ENCODE peak calls at places on chromosome X, in ten cellular contexts. V, O, F, H, R, Z, C, J, P and T are unnamed samples.

GRCh38 chrX:20547649-20548051 is 280.9 kb upstream of the RPS6KA3 start:
- DNase-seq in V (no peak), F (peak; percentile 3), P (no peak), J (no peak), Z (peak; percentile 57), O (no peak), H (peak; percentile 73), C (no peak), R (no peak), T (no peak)

GRCh38 chrX:119790977-119791436 is 423 bp downstream of the RPL39 start:
- DNase-seq in V (peak; percentile 53), P (no peak), Z (peak; percentile 47), R (peak; percentile 48), H (no peak), J (peak; percentile 25), O (peak; percentile 9), C (peak; percentile 12), F (peak; percentile 58), T (peak; percentile 66)

GRCh38 chrX:26347171-26347570 is 131.2 kb downstream of the MAGEB5 start:
- DNase-seq in P (no peak), O (no peak), J (no peak), H (no peak), F (no peak), R (no peak), Z (no peak), V (no peak), C (no peak), T (no peak)

GRCh38 chrX:46204721-46205422 is 340.3 kb downstream of the ZNF674 start:
- DNase-seq in V (no peak), Z (no peak), R (no peak), H (no peak), O (no peak), J (no peak), F (peak; percentile 30), C (no peak), P (no peak), T (no peak)

GRCh38 chrX:84415155-84415554 is 87.1 kb downstream of the HDX start:
- DNase-seq in H (no peak), J (no peak), O (no peak), R (no peak), P (no peak), Z (no peak), V (peak; percentile 2), C (no peak), F (no peak), T (no peak)

GRCh38 chrX:154799554-154800348 is 5.5 kb downstream of the MPP1 start:
- DNase-seq in C (no peak), F (no peak), O (no peak), J (no peak), V (no peak), H (no peak), R (no peak), P (no peak), Z (peak; percentile 61), T (peak; percentile 86)

GRCh38 chrX:1391370-1391706 is 575 bp downstream of the SLC25A6 start:
- DNase-seq in C (no peak), V (no peak), H (no peak), O (no peak), R (no peak), P (peak; percentile 93), J (no peak), Z (no peak), F (no peak), T (no peak)

GRCh38 chrX:9829308-9830267 is 43.4 kb downstream of the SHROOM2 start:
- DNase-seq in J (peak; percentile 20), R (no peak), Z (peak; percentile 77), H (no peak), P (no peak), C (no peak), V (no peak), O (no peak), F (peak; percentile 81), T (no peak)

GRCh38 chrX:116009871-116010710 is 160.5 kb upstream of the AGTR2 start:
- DNase-seq in H (peak; percentile 54), Z (no peak), V (peak; percentile 12), P (no peak), J (no peak), R (no peak), C (peak; percentile 0), F (peak; percentile 67), O (no peak), T (no peak)

GRCh38 chrX:96102997-96103396 is 581.6 kb upstream of the DIAPH2 start:
- DNase-seq in P (peak; percentile 21), C (no peak), Z (no peak), H (no peak), O (peak; percentile 57), V (no peak), F (no peak), R (no peak), J (no peak), T (peak; percentile 0)

GRCh38 chrX:64190136-64190740 is 15.3 kb downstream of the AMER1 start:
- DNase-seq in R (no peak), J (no peak), P (no peak), O (no peak), H (no peak), V (no peak), F (no peak), Z (no peak), C (no peak), T (no peak)

GRCh38 chrX:78555401-78555980 is 103.6 kb downstream of the RTL3 start:
- DNase-seq in C (no peak), O (no peak), J (no peak), F (peak; percentile 5), P (no peak), Z (peak; percentile 9), V (no peak), H (no peak), R (no peak), T (peak; percentile 10)

GRCh38 chrX:84320606-84321005 is 132.6 kb upstream of the RPS6KA6 start:
- DNase-seq in V (no peak), F (no peak), O (peak; percentile 24), R (no peak), J (no peak), H (no peak), C (no peak), Z (no peak), P (no peak), T (no peak)

GRCh38 chrX:9443327-9443726 is 21.5 kb upstream of the TBL1X start:
- DNase-seq in O (no peak), V (no peak), P (no peak), Z (no peak), J (no peak), H (no peak), C (no peak), F (no peak), R (no peak), T (no peak)

GRCh38 chrX:50967734-50968133 is 57.2 kb downstream of the BMP15 start:
- DNase-seq in J (no peak), H (no peak), R (no peak), F (no peak), C (no peak), O (no peak), V (no peak), P (no peak), Z (no peak), T (no peak)

GRCh38 chrX:100731441-100732281 is at the start of gene SYTL4:
- DNase-seq in Z (no peak), F (no peak), V (no peak), O (no peak), H (peak; percentile 55), R (no peak), C (no peak), P (peak; percentile 35), J (no peak), T (peak; percentile 54)

GRCh38 chrX:20217279-20217678 is 49.4 kb downstream of the RPS6KA3 start:
- DNase-seq in V (no peak), J (no peak), C (no peak), R (no peak), F (no peak), Z (peak; percentile 77), O (no peak), H (no peak), P (no peak), T (peak; percentile 81)

GRCh38 chrX:47380268-47380667 is 9.9 kb downstream of the ZNF157 start:
- DNase-seq in F (peak; percentile 35), H (peak; percentile 50), O (no peak), R (no peak), C (no peak), P (no peak), Z (no peak), J (peak; percentile 28), V (no peak), T (no peak)

GRCh38 chrX:47384502-47384901 is 14.1 kb downstream of the ZNF157 start:
- DNase-seq in C (peak; percentile 1), R (no peak), J (peak; percentile 45), V (peak; percentile 66), P (peak; percentile 43), H (peak; percentile 63), O (peak; percentile 63), Z (peak; percentile 72), F (peak; percentile 77), T (peak; percentile 79)

GRCh38 chrX:46712733-46713132 is 46.2 kb downstream of the SLC9A7 start:
- DNase-seq in F (no peak), P (no peak), H (no peak), O (no peak), J (no peak), R (no peak), Z (no peak), V (no peak), C (no peak), T (no peak)

GRCh38 chrX:136210243-136210642 is 41.0 kb downstream of the MAP7D3 start:
- DNase-seq in V (no peak), O (no peak), F (no peak), P (no peak), H (no peak), C (no peak), R (no peak), J (no peak), Z (no peak), T (no peak)

GRCh38 chrX:111869639-111870034 is 6.3 kb upstream of the TRPC5OS start:
- DNase-seq in H (no peak), J (no peak), V (peak; percentile 52), O (peak; percentile 59), R (no peak), C (peak; percentile 0), F (peak; percentile 53), P (no peak), Z (peak; percentile 61), T (peak; percentile 38)

GRCh38 chrX:68658530-68658929 is 11.1 kb downstream of the STARD8 start:
- DNase-seq in V (no peak), F (no peak), R (no peak), O (no peak), Z (no peak), C (no peak), P (peak; percentile 59), H (no peak), J (no peak), T (no peak)

GRCh38 chrX:56114437-56114787 is 117.7 kb upstream of the KLF8 start:
- DNase-seq in C (no peak), F (no peak), J (no peak), O (no peak), H (no peak), Z (no peak), V (no peak), R (no peak), P (no peak), T (no peak)

GRCh38 chrX:137081239-137081638 is 47.4 kb upstream of the GPR101 start:
- DNase-seq in C (no peak), J (no peak), Z (no peak), R (no peak), V (no peak), F (no peak), P (no peak), O (no peak), H (no peak), T (no peak)